ENCODE peak calls at places on chromosomes 11 and 22, in five cellular contexts. O is AG04449, M is pancreas, V is IMR-90, F is BJ. K is an unnamed sample.

GRCh38 chr11:60305906-60306619 is 21.0 kb upstream of the MS4A6E start:
- DNase-seq in F (no peak), M (no peak), O (no peak), V (no peak), K (no peak)

GRCh38 chr11:127059286-127060200 is 59.0 kb upstream of the KIRREL3 start:
- DNase-seq in M (no peak), O (no peak), F (no peak), V (no peak), K (no peak)

GRCh38 chr11:100752371-100753073 is 65.4 kb downstream of the ARHGAP42 start:
- DNase-seq in O (no peak), V (no peak), M (no peak), F (no peak), K (no peak)

GRCh38 chr11:30143098-30143705 is 87.6 kb upstream of the FSHB start:
- DNase-seq in O (no peak), V (peak), M (no peak), F (no peak), K (peak)

GRCh38 chr11:121508449-121508848 is 55.7 kb upstream of the SORL1-AS1 start:
- DNase-seq in M (no peak), F (no peak), V (no peak), O (no peak), K (peak)

GRCh38 chr11:93085097-93085496 is 112.7 kb downstream of the SLC36A4 start:
- DNase-seq in V (peak), O (no peak), M (no peak), F (no peak), K (no peak)

GRCh38 chr11:35173011-35173511 is 34.1 kb downstream of the CD44 start:
- DNase-seq in V (peak), M (no peak), O (no peak), F (no peak), K (no peak)

GRCh38 chr22:24402460-24403192 is 24.8 kb upstream of the ADORA2A start:
- DNase-seq in M (no peak), F (peak), O (peak), V (peak), K (no peak)

GRCh38 chr11:111325259-111325658 is 26.9 kb downstream of the POU2AF3 start:
- DNase-seq in O (no peak), V (no peak), F (no peak), M (no peak), K (no peak)

GRCh38 chr11:120413480-120413879 is 77.3 kb downstream of the ARHGEF12 start:
- DNase-seq in V (peak), F (peak), O (peak), M (no peak), K (no peak)

GRCh38 chr11:111745719-111746504 is 20.3 kb downstream of the PPP2R1B start:
- DNase-seq in O (no peak), F (no peak), M (no peak), V (peak), K (no peak)

GRCh38 chr11:78465169-78465942 is 47.7 kb upstream of the GAB2 start:
- DNase-seq in O (no peak), F (no peak), M (peak), V (no peak), K (no peak)

GRCh38 chr11:65478411-65479183 is 20.2 kb upstream of the MALAT1 start:
- DNase-seq in O (no peak), F (no peak), V (peak), M (peak), K (no peak)

GRCh38 chr22:36486619-36487384 is 5.4 kb upstream of the TXN2 start:
- DNase-seq in V (peak), F (no peak), O (no peak), M (no peak), K (peak)

GRCh38 chr22:44455151-44455962 is 42.7 kb downstream of the RTL6 start:
- DNase-seq in O (no peak), V (no peak), M (no peak), F (no peak), K (no peak)

GRCh38 chr11:57469268-57469667 is 8.9 kb downstream of the RTN4RL2 start:
- DNase-seq in O (no peak), M (no peak), F (no peak), V (no peak), K (no peak)

GRCh38 chr11:27094062-27094587 is 53.5 kb downstream of the BBOX1 start:
- DNase-seq in M (no peak), V (no peak), O (no peak), F (no peak), K (no peak)

GRCh38 chr22:25027052-25027525 is 74.6 kb downstream of the KIAA1671 start:
- DNase-seq in F (no peak), M (no peak), O (no peak), V (no peak), K (no peak)

GRCh38 chr11:95780544-95780943 is 9.0 kb downstream of the FAM76B start:
- DNase-seq in V (no peak), F (no peak), O (no peak), M (no peak), K (no peak)

GRCh38 chr11:60763692-60764369 is 7.2 kb downstream of the MS4A15 start:
- DNase-seq in M (no peak), F (no peak), O (no peak), V (no peak), K (no peak)

GRCh38 chr11:71454470-71455113 is 1.6 kb downstream of the NADSYN1 start:
- DNase-seq in V (no peak), O (no peak), M (no peak), F (no peak), K (no peak)
- TF ChIP-seq CTCF in V (no peak), O (no peak), M (no peak), F (no peak), K (no peak)

GRCh38 chr22:29202231-29203192 is 3.2 kb upstream of the EMID1 start:
- DNase-seq in F (no peak), V (peak), M (peak), O (no peak), K (no peak)
- TF ChIP-seq CTCF in F (peak), V (peak), M (no peak), O (peak), K (peak)

DNA sequence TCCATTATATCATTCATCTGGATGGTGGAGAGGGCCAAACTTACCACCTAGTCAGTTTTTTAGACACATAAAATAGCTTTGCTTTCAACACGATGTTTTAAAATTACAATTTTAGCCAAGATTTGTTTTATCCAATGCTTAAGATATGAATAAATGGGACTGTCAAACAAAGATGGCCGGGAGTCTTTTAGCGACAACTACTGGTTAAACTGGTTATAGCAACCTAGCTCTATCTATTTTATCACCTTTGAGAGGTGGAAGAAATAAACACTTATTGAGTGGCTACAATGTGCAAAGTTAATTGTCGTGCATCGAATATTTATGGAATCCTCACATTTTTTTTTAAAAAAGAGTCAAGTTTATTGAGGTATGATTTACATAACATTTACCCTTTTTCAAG is 279.8 kb downstream of the MIAT start:
- DNase-seq in F (no peak), V (no peak), M (no peak), O (no peak), K (no peak)
- TF ChIP-seq CTCF in F (no peak), V (no peak), M (no peak), O (no peak), K (peak)

GRCh38 chr11:46666516-46666915 is 33.9 kb downstream of the ARHGAP1 start:
- DNase-seq in F (no peak), O (no peak), M (no peak), V (no peak), K (no peak)

GRCh38 chr11:46666982-46667590 is 33.3 kb downstream of the ARHGAP1 start:
- DNase-seq in F (no peak), M (no peak), O (no peak), V (no peak), K (no peak)

GRCh38 chr11:46669606-46670243 is 30.7 kb downstream of the ARHGAP1 start:
- DNase-seq in V (no peak), M (no peak), F (no peak), O (no peak), K (no peak)

GRCh38 chr11:46665356-46665755 is 35.1 kb downstream of the ARHGAP1 start:
- DNase-seq in V (no peak), F (no peak), M (no peak), O (no peak), K (no peak)

GRCh38 chr11:46668480-46669085 is 31.8 kb downstream of the ARHGAP1 start:
- DNase-seq in F (no peak), M (no peak), O (no peak), V (no peak), K (no peak)
- TF ChIP-seq CTCF in F (no peak), M (no peak), O (no peak), V (no peak), K (no peak)